ENCODE peak calls at places on chromosomes 3 and 15, in seven cellular contexts. One of them, this sample, is unnamed.

GRCh38 chr3:130473416-130473815 is 43.6 kb upstream of the COL6A6 start:
- DNase-seq in glutamatergic neuron: no peak
- DNase-seq in GM19239: no peak
- DNase-seq in fibroblast of the conjunctiva: no peak
- DNase-seq in effector CD4-positive, alpha-beta T cell: no peak
- DNase-seq in NAMALWA: no peak
- DNase-seq in stimulated activated naive CD8-positive, alpha-beta T cell treated with anti-CD3 and anti-CD28 coated beads, Interleukin-15, amount 100 ng/mL, for 72 hours: no peak
- DNase-seq in this sample: no peak

GRCh38 chr15:66195621-66196230 is 57.8 kb downstream of the MEGF11 start:
- DNase-seq in fibroblast of the conjunctiva: no peak
- DNase-seq in stimulated activated naive CD8-positive, alpha-beta T cell treated with anti-CD3 and anti-CD28 coated beads, Interleukin-15, amount 100 ng/mL, for 72 hours: no peak
- DNase-seq in NAMALWA: no peak
- DNase-seq in effector CD4-positive, alpha-beta T cell: no peak
- DNase-seq in glutamatergic neuron: no peak
- DNase-seq in GM19239: no peak
- DNase-seq in this sample: no peak

GRCh38 chr15:51312132-51312531 is 26.3 kb downstream of the CYP19A1 start:
- DNase-seq in GM19239: no peak
- DNase-seq in NAMALWA: no peak
- DNase-seq in stimulated activated naive CD8-positive, alpha-beta T cell treated with anti-CD3 and anti-CD28 coated beads, Interleukin-15, amount 100 ng/mL, for 72 hours: no peak
- DNase-seq in fibroblast of the conjunctiva: peak; percentile 22
- DNase-seq in glutamatergic neuron: no peak
- DNase-seq in effector CD4-positive, alpha-beta T cell: no peak
- DNase-seq in this sample: no peak

GRCh38 chr3:125200731-125201139 is 11.8 kb downstream of the SLC12A8 start:
- DNase-seq in NAMALWA: no peak
- DNase-seq in glutamatergic neuron: no peak
- DNase-seq in effector CD4-positive, alpha-beta T cell: no peak
- DNase-seq in fibroblast of the conjunctiva: no peak
- DNase-seq in stimulated activated naive CD8-positive, alpha-beta T cell treated with anti-CD3 and anti-CD28 coated beads, Interleukin-15, amount 100 ng/mL, for 72 hours: no peak
- DNase-seq in GM19239: peak; percentile 55
- DNase-seq in this sample: no peak

GRCh38 chr3:116246406-116246805 is 198.9 kb downstream of the LSAMP start:
- DNase-seq in glutamatergic neuron: no peak
- DNase-seq in NAMALWA: no peak
- DNase-seq in fibroblast of the conjunctiva: no peak
- DNase-seq in stimulated activated naive CD8-positive, alpha-beta T cell treated with anti-CD3 and anti-CD28 coated beads, Interleukin-15, amount 100 ng/mL, for 72 hours: no peak
- DNase-seq in GM19239: no peak
- DNase-seq in effector CD4-positive, alpha-beta T cell: no peak
- DNase-seq in this sample: no peak

GRCh38 chr15:30953731-30954378 is 37.6 kb downstream of the MTMR10 start:
- DNase-seq in NAMALWA: no peak
- DNase-seq in stimulated activated naive CD8-positive, alpha-beta T cell treated with anti-CD3 and anti-CD28 coated beads, Interleukin-15, amount 100 ng/mL, for 72 hours: no peak
- DNase-seq in glutamatergic neuron: no peak
- DNase-seq in effector CD4-positive, alpha-beta T cell: no peak
- DNase-seq in fibroblast of the conjunctiva: peak; percentile 74
- DNase-seq in GM19239: no peak
- DNase-seq in this sample: peak; percentile 89

GRCh38 chr3:37072892-37073291 is 79.6 kb downstream of the MLH1 start:
- DNase-seq in fibroblast of the conjunctiva: peak; percentile 63
- DNase-seq in NAMALWA: no peak
- DNase-seq in effector CD4-positive, alpha-beta T cell: no peak
- DNase-seq in glutamatergic neuron: no peak
- DNase-seq in stimulated activated naive CD8-positive, alpha-beta T cell treated with anti-CD3 and anti-CD28 coated beads, Interleukin-15, amount 100 ng/mL, for 72 hours: no peak
- DNase-seq in GM19239: no peak
- DNase-seq in this sample: peak; percentile 73

GRCh38 chr3:195195321-195196209 is 75.4 kb downstream of the XXYLT1 start:
- DNase-seq in effector CD4-positive, alpha-beta T cell: no peak
- DNase-seq in GM19239: no peak
- DNase-seq in fibroblast of the conjunctiva: no peak
- DNase-seq in stimulated activated naive CD8-positive, alpha-beta T cell treated with anti-CD3 and anti-CD28 coated beads, Interleukin-15, amount 100 ng/mL, for 72 hours: no peak
- DNase-seq in NAMALWA: no peak
- DNase-seq in glutamatergic neuron: peak; percentile 33
- DNase-seq in this sample: no peak